ENCODE peak calls at places on chromosome 18, in six cellular contexts. D is Caco-2, B is HFF-Myc, S is lower lobe of right lung, P is pancreas, Y is lower leg skin. A is an unnamed sample.

GRCh38 chr18:21242141-21243040 is at the start of gene GREB1L:
- DNase-seq in D (peak; percentile 91), B (no peak), S (peak; percentile 51), P (peak; percentile 66), Y (no peak), A (no peak)

GRCh38 chr18:28584726-28585125 is 407.8 kb upstream of the CDH2 start:
- DNase-seq in D (no peak), B (peak; percentile 66), S (no peak), P (no peak), Y (no peak), A (no peak)

GRCh38 chr18:6482198-6482977 is 67.7 kb upstream of the L3MBTL4 start:
- DNase-seq in D (peak; percentile 73), B (peak; percentile 20), S (peak; percentile 75), P (peak; percentile 70), Y (peak; percentile 96), A (peak; percentile 2)

GRCh38 chr18:2883137-2883671 is 36.4 kb downstream of the EMILIN2 start:
- DNase-seq in D (no peak), B (no peak), S (no peak), P (no peak), Y (peak; percentile 84), A (no peak)

GRCh38 chr18:13438507-13439056 is 220.0 kb downstream of the LDLRAD4 start:
- DNase-seq in D (no peak), B (no peak), S (no peak), P (no peak), Y (no peak), A (no peak)

GRCh38 chr18:61062241-61062640 is 271.0 kb upstream of the CDH20 start:
- DNase-seq in D (no peak), B (no peak), S (no peak), P (no peak), Y (no peak), A (no peak)

GRCh38 chr18:24463233-24463775 is 2.9 kb downstream of the HRH4 start:
- DNase-seq in D (no peak), B (no peak), S (no peak), P (no peak), Y (no peak), A (no peak)

GRCh38 chr18:38750786-38751185 is 1185.2 kb upstream of the CELF4 start:
- DNase-seq in D (no peak), B (no peak), S (no peak), P (no peak), Y (no peak), A (no peak)

GRCh38 chr18:12361770-12362378 is 15.2 kb downstream of the AFG3L2 start:
- DNase-seq in D (no peak), B (no peak), S (no peak), P (peak; percentile 27), Y (no peak), A (no peak)

GRCh38 chr18:33578371-33579146 is 540 bp downstream of the ASXL3 start:
- DNase-seq in D (peak; percentile 5), B (no peak), S (peak; percentile 44), P (peak; percentile 66), Y (peak; percentile 83), A (no peak)

GRCh38 chr18:36828157-36828629 is 609 bp downstream of the TPGS2 start:
- DNase-seq in D (no peak), B (no peak), S (no peak), P (no peak), Y (peak; percentile 85), A (no peak)

GRCh38 chr18:51802589-51802988 is 537.4 kb upstream of the DCC start:
- DNase-seq in D (no peak), B (no peak), S (no peak), P (no peak), Y (no peak), A (no peak)

GRCh38 chr18:8212893-8213805 is 396.1 kb upstream of the RAB12 start:
- DNase-seq in D (no peak), B (no peak), S (no peak), P (no peak), Y (no peak), A (no peak)

GRCh38 chr18:12304351-12305210 is 3.5 kb upstream of the TUBB6 start:
- DNase-seq in D (no peak), B (no peak), S (peak; percentile 61), P (no peak), Y (peak; percentile 85), A (no peak)

GRCh38 chr18:50281972-50282520 is 723 bp upstream of the MBD1 start:
- DNase-seq in D (no peak), B (no peak), S (no peak), P (no peak), Y (no peak), A (no peak)

GRCh38 chr18:8808001-8808400 is 102.6 kb downstream of the MTCL1 start:
- DNase-seq in D (no peak), B (no peak), S (no peak), P (no peak), Y (no peak), A (no peak)

GRCh38 chr18:55452123-55452611 is 135.8 kb downstream of the TCF4 start:
- DNase-seq in D (no peak), B (no peak), S (no peak), P (peak; percentile 24), Y (peak; percentile 88), A (no peak)

GRCh38 chr18:6013101-6013790 is 117.9 kb upstream of the TMEM200C start:
- DNase-seq in D (no peak), B (no peak), S (no peak), P (no peak), Y (no peak), A (no peak)

GRCh38 chr18:76064998-76065397 is 430.0 kb downstream of the ZNF516 start:
- DNase-seq in D (no peak), B (no peak), S (no peak), P (no peak), Y (no peak), A (no peak)

GRCh38 chr18:8142131-8142711 is 467.0 kb upstream of the RAB12 start:
- DNase-seq in D (no peak), B (no peak), S (no peak), P (no peak), Y (no peak), A (no peak)

GRCh38 chr18:63131106-63131943 is 188.2 kb downstream of the BCL2 start:
- DNase-seq in D (no peak), B (peak; percentile 33), S (no peak), P (no peak), Y (no peak), A (no peak)

GRCh38 chr18:80154293-80154692 is 45.2 kb downstream of the ADNP2 start:
- DNase-seq in D (peak; percentile 2), B (no peak), S (no peak), P (no peak), Y (peak; percentile 81), A (peak; percentile 49)

GRCh38 chr18:3451989-3452749 is 2.2 kb downstream of the TGIF1 start:
- DNase-seq in D (peak; percentile 56), B (no peak), S (peak; percentile 77), P (peak; percentile 71), Y (peak; percentile 94), A (no peak)

GRCh38 chr18:7177131-7177744 is 53.7 kb upstream of the LRRC30 start:
- DNase-seq in D (peak; percentile 77), B (peak; percentile 38), S (no peak), P (no peak), Y (no peak), A (no peak)

GRCh38 chr18:23862071-23862470 is 152.5 kb upstream of the TTC39C start:
- DNase-seq in D (no peak), B (no peak), S (no peak), P (no peak), Y (no peak), A (no peak)

GRCh38 chr18:75068682-75069435 is 140.1 kb downstream of the PTGR3 start:
- DNase-seq in D (no peak), B (no peak), S (no peak), P (peak; percentile 51), Y (peak; percentile 48), A (no peak)

GRCh38 chr18:8525692-8526091 is 83.5 kb upstream of the RAB12 start:
- DNase-seq in D (peak; percentile 12), B (no peak), S (no peak), P (no peak), Y (no peak), A (no peak)

GRCh38 chr18:75291460-75291859 is 80.9 kb downstream of the TSHZ1 start:
- DNase-seq in D (no peak), B (no peak), S (no peak), P (no peak), Y (no peak), A (no peak)

GRCh38 chr18:35730738-35731370 is 149.3 kb downstream of the GALNT1 start:
- DNase-seq in D (no peak), B (no peak), S (no peak), P (no peak), Y (no peak), A (no peak)

GRCh38 chr18:35728676-35729075 is 147.1 kb downstream of the GALNT1 start:
- DNase-seq in D (no peak), B (no peak), S (no peak), P (no peak), Y (no peak), A (no peak)

GRCh38 chr18:35732652-35733051 is 151.1 kb downstream of the GALNT1 start:
- DNase-seq in D (no peak), B (peak; percentile 82), S (no peak), P (no peak), Y (no peak), A (no peak)

GRCh38 chr18:35732134-35732533 is 150.6 kb downstream of the GALNT1 start:
- DNase-seq in D (no peak), B (no peak), S (no peak), P (no peak), Y (no peak), A (no peak)

DNA sequence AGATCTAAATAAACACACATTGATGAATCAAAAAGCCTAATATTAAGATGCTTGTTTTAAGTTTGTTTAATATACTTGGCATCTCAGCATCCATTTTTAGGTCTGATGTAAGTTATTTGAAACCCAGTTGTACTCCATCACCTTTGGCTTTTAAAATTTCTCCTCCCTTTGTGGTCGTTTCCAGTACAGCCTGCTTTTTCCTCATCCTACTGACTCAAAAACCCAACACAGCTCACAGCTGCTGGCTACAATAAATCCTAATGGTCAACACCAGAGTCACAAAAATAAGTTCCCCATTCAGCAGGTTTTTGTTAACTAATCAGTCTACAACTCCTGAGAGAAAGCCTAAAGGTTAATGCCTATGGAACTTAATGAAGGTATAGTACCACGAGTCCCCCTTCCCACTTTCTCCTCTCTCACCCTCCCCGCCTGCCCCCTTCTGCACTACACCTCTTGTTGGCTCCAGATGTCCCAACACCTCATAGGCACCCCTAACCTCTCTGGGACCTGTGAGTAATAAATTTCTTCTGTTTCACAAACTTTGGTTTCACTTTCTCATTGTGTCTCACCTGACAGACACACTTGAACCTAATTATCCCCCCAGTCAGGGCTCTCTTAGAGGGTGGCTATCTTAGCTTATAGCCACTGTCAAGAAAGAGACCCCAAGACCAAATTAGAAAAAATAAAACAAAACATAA is 148.6 kb downstream of the GALNT1 start:
- DNase-seq in D (no peak), B (no peak), S (no peak), P (no peak), Y (no peak), A (no peak)
- H3K4me3 ChIP-seq in D (no peak overlapping the region), B (no peak overlapping the region), S (no peak overlapping the region), P (no peak overlapping the region), Y (no peak overlapping the region), A (no peak overlapping the region)

GRCh38 chr18:49059028-49059670 is 108.4 kb upstream of the SMAD7 start:
- DNase-seq in D (peak; percentile 18), B (no peak), S (no peak), P (no peak), Y (no peak), A (no peak)
- TF ChIP-seq CTCF in D (peak; percentile 29), B (peak; percentile 32), S (peak; percentile 23), P (no peak), Y (no peak), A (no peak)

GRCh38 chr18:58867281-58867961 is 2.7 kb downstream of the ZNF532 start:
- DNase-seq in D (no peak), B (no peak), S (no peak), P (no peak), Y (no peak), A (no peak)
- H3K4me3 ChIP-seq in D (no peak overlapping the region), B (peak overlapping the region; percentile 47), S (peak overlapping the region; percentile 12), P (no peak overlapping the region), Y (no peak overlapping the region), A (no peak overlapping the region)

GRCh38 chr18:45518770-45519169 is 96.5 kb upstream of the SLC14A2 start:
- DNase-seq in D (no peak), B (no peak), S (no peak), P (no peak), Y (no peak), A (no peak)
- TF ChIP-seq CTCF in D (no peak), B (no peak), S (no peak), P (no peak), Y (no peak), A (no peak)

A was measured in GM12864.